ENCODE peak calls at places on chromosome 15, in six cellular contexts. T is breast epithelium; O is CD8-positive, alpha-beta T cell; K is fibroblast of lung; M is keratinocyte; F is PC-9. Y is an unnamed sample.

GRCh38 chr15:68316061-68316804 is 38.7 kb downstream of the FEM1B start:
- DNase-seq in T (peak), O (no peak), K (no peak), M (no peak), F (no peak), Y (peak)

GRCh38 chr15:36688310-36689102 is 109.1 kb downstream of the CDIN1 start:
- DNase-seq in T (no peak), O (no peak), K (no peak), M (no peak), F (no peak), Y (peak)

GRCh38 chr15:78767331-78767951 is 43.8 kb downstream of the ADAMTS7 start:
- DNase-seq in T (no peak), O (no peak), K (no peak), M (no peak), F (no peak), Y (no peak)

GRCh38 chr15:73637527-73637926 is 4.3 kb upstream of the NPTN start:
- DNase-seq in T (no peak), O (no peak), K (no peak), M (no peak), F (no peak), Y (peak)

GRCh38 chr15:38589502-38589901 is 24.9 kb upstream of the RASGRP1 start:
- DNase-seq in T (no peak), O (no peak), K (peak), M (no peak), F (peak), Y (peak)

GRCh38 chr15:67720556-67721175 is 104.6 kb upstream of the SKOR1 start:
- DNase-seq in T (no peak), O (no peak), K (no peak), M (no peak), F (no peak), Y (no peak)

GRCh38 chr15:70799667-70800450 is 36.5 kb upstream of the UACA start:
- DNase-seq in T (no peak), O (no peak), K (peak), M (no peak), F (peak), Y (peak)

GRCh38 chr15:64161688-64162477 is 939 bp downstream of the PPIB start:
- DNase-seq in T (no peak), O (no peak), K (no peak), M (no peak), F (no peak), Y (no peak)

GRCh38 chr15:29937956-29938355 is 115.7 kb upstream of the TJP1 start:
- DNase-seq in T (no peak), O (no peak), K (peak), M (no peak), F (peak), Y (peak)

GRCh38 chr15:83290236-83290635 is 5.8 kb upstream of the BNC1 start:
- DNase-seq in T (no peak), O (no peak), K (no peak), M (no peak), F (no peak), Y (no peak)

GRCh38 chr15:47301481-47301880 is 415.8 kb upstream of the SEMA6D start:
- DNase-seq in T (no peak), O (no peak), K (no peak), M (no peak), F (no peak), Y (no peak)

GRCh38 chr15:38854506-38854905 is 289.9 kb upstream of the RASGRP1 start:
- DNase-seq in T (no peak), O (no peak), K (no peak), M (no peak), F (no peak), Y (no peak)

GRCh38 chr15:41564286-41564959 is 5.4 kb downstream of the TYRO3 start:
- DNase-seq in T (no peak), O (no peak), K (peak), M (no peak), F (no peak), Y (no peak)

GRCh38 chr15:97652700-97653167 is 307.8 kb upstream of the ARRDC4 start:
- DNase-seq in T (no peak), O (no peak), K (no peak), M (no peak), F (no peak), Y (no peak)

GRCh38 chr15:97963779-97964178 is 3.3 kb downstream of the ARRDC4 start:
- DNase-seq in T (no peak), O (no peak), K (no peak), M (no peak), F (no peak), Y (no peak)

GRCh38 chr15:52765779-52766178 is 24.4 kb downstream of the ONECUT1 start:
- DNase-seq in T (no peak), O (no peak), K (no peak), M (no peak), F (no peak), Y (no peak)

GRCh38 chr15:36330598-36330997 is 248.8 kb upstream of the CDIN1 start:
- DNase-seq in T (no peak), O (no peak), K (no peak), M (no peak), F (no peak), Y (no peak)

GRCh38 chr15:66390670-66391069 is 4.0 kb downstream of the MAP2K1 start:
- DNase-seq in T (no peak), O (no peak), K (peak), M (peak), F (no peak), Y (no peak)

GRCh38 chr15:99310745-99311144 is 59.5 kb downstream of the LRRC28 start:
- DNase-seq in T (no peak), O (no peak), K (no peak), M (no peak), F (no peak), Y (no peak)

GRCh38 chr15:50109086-50109987 is 9.7 kb downstream of the ATP8B4 start:
- DNase-seq in T (no peak), O (no peak), K (peak), M (no peak), F (no peak), Y (peak)

GRCh38 chr15:67050522-67051087 is 14.8 kb upstream of the SMAD3 start:
- DNase-seq in T (no peak), O (no peak), K (no peak), M (no peak), F (no peak), Y (no peak)

GRCh38 chr15:31554261-31554660 is 227.6 kb downstream of the KLF13 start:
- DNase-seq in T (no peak), O (no peak), K (peak), M (peak), F (no peak), Y (peak)

GRCh38 chr15:75037685-75038084 is 14.3 kb downstream of the PPCDC start:
- DNase-seq in T (no peak), O (no peak), K (no peak), M (no peak), F (peak), Y (no peak)

GRCh38 chr15:75761446-75762356 is 49.1 kb upstream of the CSPG4 start:
- DNase-seq in T (no peak), O (no peak), K (no peak), M (no peak), F (no peak), Y (no peak)

GRCh38 chr15:101250331-101250730 is 1.5 kb downstream of the CHSY1 start:
- DNase-seq in T (no peak), O (no peak), K (peak), M (no peak), F (peak), Y (peak)

GRCh38 chr15:25735550-25736384 is 127.4 kb downstream of the ATP10A start:
- DNase-seq in T (no peak), O (no peak), K (no peak), M (no peak), F (no peak), Y (no peak)

GRCh38 chr15:56207711-56208110 is 36.0 kb downstream of the RFX7 start:
- DNase-seq in T (no peak), O (no peak), K (no peak), M (no peak), F (no peak), Y (no peak)

GRCh38 chr15:35603298-35603697 is 57.3 kb upstream of the DPH6 start:
- DNase-seq in T (no peak), O (no peak), K (peak), M (no peak), F (no peak), Y (peak)

GRCh38 chr15:71237456-71238188 is 122.4 kb downstream of the THSD4 start:
- DNase-seq in T (no peak), O (no peak), K (peak), M (peak), F (peak), Y (peak)

GRCh38 chr15:77026501-77027110 is 31.7 kb downstream of the PSTPIP1 start:
- DNase-seq in T (no peak), O (peak), K (no peak), M (no peak), F (no peak), Y (no peak)

DNA sequence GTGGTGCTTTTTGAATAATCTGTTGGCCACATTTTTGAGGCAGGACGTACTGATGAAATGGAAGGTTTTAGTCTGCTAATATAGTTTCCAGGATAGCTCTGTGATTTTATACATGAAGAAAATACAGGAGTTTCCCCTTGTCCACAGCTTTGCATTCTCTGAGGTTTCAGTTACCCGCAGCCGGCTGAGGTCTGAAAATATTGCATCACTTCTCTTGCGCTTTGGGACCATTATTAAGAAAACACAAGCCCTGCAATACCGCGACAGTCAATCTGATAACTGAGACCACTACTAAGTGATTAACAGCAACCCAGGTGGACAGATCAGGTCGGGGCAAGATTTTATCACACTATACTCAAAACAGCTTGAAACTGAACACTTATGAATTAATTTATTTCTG is 33.0 kb downstream of the BLM start:
- DNase-seq in T (no peak), O (no peak), K (no peak), M (no peak), F (no peak), Y (no peak)
- TF ChIP-seq CTCF in T (no peak), O (no peak), K (no peak), M (no peak), F (no peak), Y (no peak)

DNA sequence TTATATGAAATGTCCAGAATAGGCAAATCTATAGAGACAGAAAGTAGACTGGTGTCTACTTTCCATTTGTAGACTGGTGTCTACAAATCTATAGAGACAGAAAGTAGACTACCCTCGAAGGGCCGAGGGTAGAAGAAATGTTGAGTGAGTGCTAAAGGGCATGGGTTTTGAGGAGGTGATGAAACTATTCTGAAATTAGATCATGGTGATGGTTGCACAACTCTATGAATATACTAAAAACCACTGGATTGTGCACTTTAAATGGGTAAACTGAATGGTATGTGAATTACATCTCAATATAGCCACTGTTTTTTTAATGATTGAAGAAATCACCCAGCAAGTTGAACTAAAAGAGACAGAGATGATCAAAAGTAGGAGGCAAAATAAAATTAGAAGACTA is 27.9 kb downstream of the TP53BP1 start:
- DNase-seq in T (no peak), O (no peak), K (peak), M (no peak), F (no peak), Y (peak)
- H3K4me3 ChIP-seq in T (no peak), O (no peak), K (no peak), M (no peak), F (no peak), Y (no peak)

GRCh38 chr15:57495554-57496235 is 96.0 kb upstream of the MYZAP start:
- DNase-seq in T (no peak), O (no peak), K (no peak), M (no peak), F (no peak), Y (peak)

GRCh38 chr15:57496946-57497944 is 94.5 kb upstream of the MYZAP start:
- DNase-seq in T (peak), O (no peak), K (no peak), M (no peak), F (no peak), Y (no peak)

GRCh38 chr15:57495037-57495436 is 96.7 kb upstream of the MYZAP start:
- DNase-seq in T (no peak), O (no peak), K (no peak), M (no peak), F (no peak), Y (peak)

GRCh38 chr15:57494575-57494974 is 97.1 kb upstream of the MYZAP start:
- DNase-seq in T (no peak), O (no peak), K (no peak), M (no peak), F (no peak), Y (peak)

DNA sequence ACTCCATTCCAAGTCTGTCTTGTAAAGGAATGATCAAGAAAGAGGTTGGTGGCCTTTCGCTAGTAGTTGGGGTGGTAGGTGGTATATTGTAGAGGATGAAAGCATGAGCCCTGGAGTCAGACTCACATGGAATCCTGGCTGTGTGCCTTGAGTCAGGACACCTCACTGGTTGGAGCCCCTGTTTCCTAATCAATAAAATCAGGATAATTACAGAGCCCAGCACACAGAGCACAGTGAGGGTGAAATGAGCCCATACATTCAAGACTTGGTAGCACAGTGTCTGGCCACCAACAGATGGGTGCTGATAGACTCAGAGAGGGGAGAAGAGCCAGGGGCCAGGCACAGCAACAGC is 95.1 kb upstream of the MYZAP start:
- DNase-seq in T (no peak), O (no peak), K (no peak), M (no peak), F (no peak), Y (no peak)
- TF ChIP-seq CTCF in T (no peak), O (no peak), K (no peak), M (no peak), F (no peak), Y (no peak)

GRCh38 chr15:92392462-92392861 is 1.2 kb upstream of the ST8SIA2 start:
- DNase-seq in T (no peak), O (no peak), K (no peak), M (no peak), F (no peak), Y (no peak)
- H3K4me3 ChIP-seq in T (no peak), O (no peak), K (no peak), M (no peak), F (no peak), Y (no peak)

DNA sequence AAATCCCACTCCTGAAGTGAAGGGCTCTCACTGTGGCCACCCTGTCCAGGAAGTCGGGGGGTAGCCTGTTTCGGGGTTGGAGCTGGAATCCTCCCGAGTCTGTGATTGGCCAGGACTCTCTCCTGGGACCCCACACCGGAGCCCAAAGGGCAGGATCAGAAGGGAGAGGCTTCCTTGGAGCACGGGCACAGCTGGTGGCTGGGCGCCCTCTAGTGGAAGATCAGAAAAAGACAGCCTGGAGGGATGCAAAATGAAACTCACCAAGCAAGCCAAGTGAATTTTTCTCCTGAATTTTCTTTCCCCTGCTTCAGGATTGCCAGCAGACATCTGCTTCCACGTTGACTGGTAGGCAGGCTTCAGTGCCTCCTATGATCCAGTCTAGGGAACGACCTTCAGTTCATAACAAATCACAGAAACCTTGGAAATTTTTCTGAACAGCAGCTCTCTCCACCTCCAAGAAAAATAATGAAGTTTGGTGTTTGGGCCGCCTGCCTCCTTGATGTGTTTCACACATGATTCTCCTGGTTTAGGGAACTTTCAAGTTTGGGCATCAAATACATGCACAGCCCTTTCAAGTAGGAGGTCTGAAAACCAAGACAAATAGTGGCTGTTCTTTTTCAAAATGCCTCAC is 224.7 kb downstream of the VPS13C start:
- DNase-seq in T (no peak), O (peak), K (peak), M (no peak), F (no peak), Y (peak)
- TF ChIP-seq CTCF in T (peak), O (peak), K (peak), M (peak), F (peak), Y (peak)

GRCh38 chr15:94225616-94226015 is 5.7 kb upstream of the MCTP2 start:
- DNase-seq in T (no peak), O (no peak), K (no peak), M (no peak), F (no peak), Y (peak)
- H3K4me3 ChIP-seq in T (no peak), O (no peak), K (no peak), M (no peak), F (no peak), Y (no peak)

GRCh38 chr15:63041402-63041977 is 1.1 kb upstream of the TPM1 start:
- DNase-seq in T (no peak), O (no peak), K (no peak), M (no peak), F (no peak), Y (no peak)

GRCh38 chr15:63042879-63043340 is 363 bp downstream of the TPM1 start:
- DNase-seq in T (no peak), O (no peak), K (no peak), M (no peak), F (no peak), Y (peak)

GRCh38 chr15:63043391-63044076 is 987 bp downstream of the TPM1 start:
- DNase-seq in T (no peak), O (no peak), K (no peak), M (no peak), F (no peak), Y (no peak)

GRCh38 chr15:63040954-63041353 is 1.6 kb upstream of the TPM1 start:
- DNase-seq in T (no peak), O (no peak), K (no peak), M (no peak), F (no peak), Y (no peak)

GRCh38 chr15:63041982-63042878 is at the start of gene TPM1:
- DNase-seq in T (peak), O (no peak), K (peak), M (no peak), F (peak), Y (peak)
- TF ChIP-seq CTCF in T (no peak), O (no peak), K (no peak), M (peak), F (no peak), Y (no peak)

GRCh38 chr15:60580068-60580467 is 101.1 kb upstream of the ICE2 start:
- DNase-seq in T (no peak), O (no peak), K (no peak), M (no peak), F (peak), Y (no peak)
- H3K4me3 ChIP-seq in T (no peak), O (peak), K (no peak), M (no peak), F (no peak), Y (no peak)

GRCh38 chr15:27017168-27017809 is 46.3 kb downstream of the GABRG3 start:
- DNase-seq in T (no peak), O (no peak), K (peak), M (no peak), F (peak), Y (peak)
- TF ChIP-seq CTCF in T (peak), O (no peak), K (peak), M (peak), F (peak), Y (peak)

Y was measured in fibroblast of the aortic adventitia.